ENCODE peak calls at places on chromosomes 16 and 17, in four cellular contexts. S, F, Y and P are unnamed samples.

GRCh38 chr16:24609740-24610420 is 70.5 kb downstream of the RBBP6 start:
- DNase-seq in S (peak), F (no peak), Y (peak), P (peak)

GRCh38 chr17:77319211-77320031 is 178.7 kb downstream of the SEC14L1 start:
- DNase-seq in S (peak), F (peak), Y (peak), P (peak)

GRCh38 chr17:62931101-62931500 is 34.9 kb upstream of the TANC2 start:
- DNase-seq in S (no peak), F (no peak), Y (no peak), P (no peak)

GRCh38 chr17:8555062-8555461 is 75.5 kb downstream of the MYH10 start:
- DNase-seq in S (no peak), F (no peak), Y (no peak), P (no peak)

GRCh38 chr17:5499790-5500189 is 13.4 kb downstream of the MIS12 start:
- DNase-seq in S (no peak), F (no peak), Y (no peak), P (no peak)

GRCh38 chr17:1197781-1198490 is 18.2 kb upstream of the ABR start:
- DNase-seq in S (peak), F (peak), Y (no peak), P (peak)

GRCh38 chr17:42252528-42253172 is 23.5 kb downstream of the STAT5B start:
- DNase-seq in S (no peak), F (no peak), Y (no peak), P (no peak)

GRCh38 chr16:70402916-70403659 is 35.8 kb downstream of the ST3GAL2 start:
- DNase-seq in S (no peak), F (peak), Y (no peak), P (no peak)

GRCh38 chr16:71230122-71230845 is at the start of gene HYDIN:
- DNase-seq in S (no peak), F (no peak), Y (no peak), P (no peak)

GRCh38 chr17:14360851-14361250 is 60.0 kb downstream of the HS3ST3B1 start:
- DNase-seq in S (no peak), F (no peak), Y (no peak), P (no peak)

GRCh38 chr17:66494023-66494803 is 191.8 kb downstream of the PRKCA start:
- DNase-seq in S (no peak), F (peak), Y (no peak), P (no peak)

GRCh38 chr17:17216236-17216635 is 10.1 kb upstream of the PLD6 start:
- DNase-seq in S (no peak), F (no peak), Y (no peak), P (no peak)

GRCh38 chr16:12639044-12639443 is 164.6 kb downstream of the CPPED1 start:
- DNase-seq in S (no peak), F (no peak), Y (no peak), P (no peak)

GRCh38 chr17:73546770-73547345 is 97.4 kb downstream of the SDK2 start:
- DNase-seq in S (no peak), F (peak), Y (no peak), P (no peak)

GRCh38 chr16:79466111-79466510 is 134.4 kb downstream of the MAF start:
- DNase-seq in S (no peak), F (no peak), Y (no peak), P (no peak)

GRCh38 chr17:78175643-78175981 is 7.2 kb downstream of the SYNGR2 start:
- DNase-seq in S (no peak), F (no peak), Y (no peak), P (no peak)

GRCh38 chr17:43931062-43931571 is 11.2 kb downstream of the PPY start:
- DNase-seq in S (no peak), F (no peak), Y (no peak), P (no peak)